ENCODE peak calls at places on chromosomes 16 and 17, in seven cellular contexts. C is OCI-LY7, I is right lobe of liver, Z is hippocampal formation, R is HFF-Myc, V is endothelial cell, B is AG08395. U is an unnamed sample.

GRCh38 chr17:21008516-21008915 is 34.3 kb downstream of the USP22 start:
- DNase-seq in C (no peak), I (no peak), Z (no peak), R (no peak), V (no peak), B (no peak), U (no peak)

GRCh38 chr16:82302007-82302733 is 132.1 kb upstream of the MPHOSPH6 start:
- DNase-seq in C (no peak), I (no peak), Z (no peak), R (no peak), V (no peak), B (no peak), U (no peak)

GRCh38 chr16:86384980-86385379 is 125.3 kb upstream of the FOXF1 start:
- DNase-seq in C (no peak), I (no peak), Z (no peak), R (no peak), V (no peak), B (no peak), U (no peak)

GRCh38 chr17:38550661-38551060 is 55.1 kb downstream of the SRCIN1 start:
- DNase-seq in C (no peak), I (no peak), Z (peak; percentile 22), R (no peak), V (no peak), B (peak; percentile 67), U (no peak)

GRCh38 chr17:7466644-7467341 is 12.6 kb downstream of the ZBTB4 start:
- DNase-seq in C (no peak), I (peak; percentile 78), Z (no peak), R (no peak), V (no peak), B (no peak), U (no peak)

GRCh38 chr16:89616576-89617437 is 3.4 kb downstream of the DPEP1 start:
- DNase-seq in C (no peak), I (no peak), Z (no peak), R (no peak), V (no peak), B (no peak), U (no peak)

GRCh38 chr17:58083491-58084316 is 485 bp downstream of the DYNLL2 start:
- DNase-seq in C (peak; percentile 73), I (peak; percentile 76), Z (no peak), R (no peak), V (peak; percentile 44), B (peak; percentile 78), U (peak; percentile 42)

GRCh38 chr17:51428668-51429486 is 168.5 kb downstream of the UTP18 start:
- DNase-seq in C (no peak), I (no peak), Z (no peak), R (no peak), V (no peak), B (no peak), U (no peak)

GRCh38 chr17:4858068-4858879 is 25.1 kb downstream of the MINK1 start:
- DNase-seq in C (no peak), I (no peak), Z (peak; percentile 93), R (no peak), V (peak; percentile 49), B (peak; percentile 23), U (no peak)

GRCh38 chr17:59853168-59853918 is 39.4 kb downstream of the TUBD1 start:
- DNase-seq in C (peak; percentile 95), I (peak; percentile 58), Z (no peak), R (no peak), V (peak; percentile 48), B (no peak), U (peak; percentile 61)

GRCh38 chr16:75305364-75306101 is 54.1 kb upstream of the BCAR1 start:
- DNase-seq in C (no peak), I (peak; percentile 83), Z (no peak), R (peak; percentile 100), V (peak; percentile 44), B (peak; percentile 94), U (peak; percentile 73)

GRCh38 chr17:28746611-28747045 is 2.8 kb downstream of the TRAF4 start:
- DNase-seq in C (no peak), I (no peak), Z (peak; percentile 33), R (no peak), V (no peak), B (no peak), U (no peak)

GRCh38 chr16:29994613-29995329 is 646 bp downstream of the HIRIP3 start:
- DNase-seq in C (no peak), I (peak; percentile 76), Z (no peak), R (no peak), V (no peak), B (peak; percentile 59), U (no peak)

GRCh38 chr17:75575197-75575596 is 12.4 kb upstream of the MYO15B start:
- DNase-seq in C (no peak), I (no peak), Z (no peak), R (no peak), V (no peak), B (no peak), U (no peak)

GRCh38 chr17:57527437-57528083 is 217.5 kb downstream of the CCDC182 start:
- DNase-seq in C (no peak), I (no peak), Z (no peak), R (no peak), V (no peak), B (no peak), U (no peak)

GRCh38 chr17:70675070-70675590 is 505.8 kb downstream of the KCNJ2 start:
- DNase-seq in C (no peak), I (no peak), Z (no peak), R (no peak), V (no peak), B (no peak), U (no peak)

GRCh38 chr16:27327586-27327915 is 13.8 kb downstream of the IL4R start:
- DNase-seq in C (no peak), I (no peak), Z (no peak), R (no peak), V (no peak), B (no peak), U (no peak)